ENCODE peak calls at places on chromosomes 5 and 9, in six cellular contexts. S, G, L, R, H and N are unnamed samples.

GRCh38 chr5:179805529-179806249 is 977 bp downstream of the MGAT4B start:
- DNase-seq in S (no peak), G (no peak), L (no peak), R (no peak), H (peak; percentile 57), N (peak; percentile 66)

GRCh38 chr9:35237303-35237702 is 75.5 kb downstream of the UNC13B start:
- DNase-seq in S (no peak), G (no peak), L (peak; percentile 87), R (no peak), H (no peak), N (peak; percentile 10)

GRCh38 chr9:16191691-16192402 is 639.0 kb downstream of the CCDC171 start:
- DNase-seq in S (peak; percentile 70), G (no peak), L (no peak), R (peak; percentile 38), H (peak; percentile 69), N (peak; percentile 57)

GRCh38 chr5:163089233-163089632 is 348.2 kb upstream of the CCNG1 start:
- DNase-seq in S (no peak), G (no peak), L (no peak), R (no peak), H (no peak), N (no peak)

GRCh38 chr5:96709152-96709821 is 47.1 kb downstream of the CAST start:
- DNase-seq in S (peak; percentile 68), G (no peak), L (no peak), R (no peak), H (no peak), N (peak; percentile 49)

GRCh38 chr9:132846918-132847515 is 31.1 kb downstream of the AK8 start:
- DNase-seq in S (no peak), G (no peak), L (no peak), R (no peak), H (no peak), N (no peak)

GRCh38 chr5:150215978-150216944 is 26.4 kb downstream of the SLC6A7 start:
- DNase-seq in S (no peak), G (no peak), L (no peak), R (no peak), H (no peak), N (no peak)

GRCh38 chr5:30392897-30393296 is 800.6 kb upstream of the CDH6 start:
- DNase-seq in S (no peak), G (no peak), L (no peak), R (no peak), H (no peak), N (no peak)

GRCh38 chr5:1527533-1528205 is 3.9 kb upstream of the LPCAT1 start:
- DNase-seq in S (no peak), G (no peak), L (no peak), R (no peak), H (no peak), N (no peak)

GRCh38 chr5:581941-582340 is 30.2 kb upstream of the CEP72 start:
- DNase-seq in S (no peak), G (no peak), L (no peak), R (no peak), H (no peak), N (no peak)

GRCh38 chr9:82789155-82789824 is 273.7 kb downstream of the RASEF start:
- DNase-seq in S (no peak), G (no peak), L (no peak), R (no peak), H (no peak), N (no peak)

GRCh38 chr9:33151007-33151557 is 16.1 kb downstream of the B4GALT1 start:
- DNase-seq in S (peak; percentile 94), G (no peak), L (peak; percentile 86), R (no peak), H (no peak), N (peak; percentile 76)

GRCh38 chr9:6417186-6417585 is 4.2 kb downstream of the UHRF2 start:
- DNase-seq in S (no peak), G (no peak), L (no peak), R (no peak), H (no peak), N (peak; percentile 32)

GRCh38 chr5:139488269-139488668 is 5.7 kb upstream of the STING1 start:
- DNase-seq in S (no peak), G (no peak), L (no peak), R (no peak), H (no peak), N (no peak)

GRCh38 chr5:69078921-69079537 is 14.8 kb upstream of the SLC30A5 start:
- DNase-seq in S (no peak), G (no peak), L (no peak), R (no peak), H (no peak), N (no peak)

GRCh38 chr5:54445691-54446090 is 9.8 kb upstream of the HSPB3 start:
- DNase-seq in S (no peak), G (no peak), L (no peak), R (no peak), H (no peak), N (no peak)

GRCh38 chr5:111649516-111649915 is 107.5 kb downstream of the NREP start:
- DNase-seq in S (peak; percentile 7), G (no peak), L (no peak), R (no peak), H (no peak), N (no peak)

GRCh38 chr9:124857533-124858162 is 4.1 kb downstream of the RPL35 start:
- DNase-seq in S (no peak), G (no peak), L (no peak), R (no peak), H (no peak), N (no peak)

GRCh38 chr9:93684806-93685553 is 108.6 kb downstream of the PHF2 start:
- DNase-seq in S (no peak), G (no peak), L (no peak), R (no peak), H (no peak), N (no peak)

GRCh38 chr9:93808115-93809029 is 146.8 kb downstream of the BARX1 start:
- DNase-seq in S (no peak), G (no peak), L (no peak), R (no peak), H (no peak), N (no peak)

GRCh38 chr9:19894975-19895374 is 106.1 kb upstream of the SLC24A2 start:
- DNase-seq in S (peak; percentile 43), G (no peak), L (no peak), R (no peak), H (no peak), N (no peak)

GRCh38 chr5:59206132-59206581 is 623.3 kb downstream of the RAB3C start:
- DNase-seq in S (peak; percentile 35), G (no peak), L (no peak), R (no peak), H (no peak), N (no peak)

GRCh38 chr5:91928751-91929521 is 545.8 kb upstream of the ARRDC3 start:
- DNase-seq in S (no peak), G (no peak), L (no peak), R (no peak), H (no peak), N (no peak)

GRCh38 chr5:72301557-72301956 is 18.5 kb downstream of the MRPS27 start:
- DNase-seq in S (no peak), G (no peak), L (no peak), R (no peak), H (no peak), N (no peak)

GRCh38 chr5:156850206-156850751 is at the start of gene PPP1R2B:
- DNase-seq in S (no peak), G (no peak), L (no peak), R (no peak), H (no peak), N (no peak)

GRCh38 chr5:2261002-2261703 is 378.4 kb upstream of the IRX4 start:
- DNase-seq in S (no peak), G (no peak), L (no peak), R (no peak), H (no peak), N (no peak)

GRCh38 chr5:132083065-132083678 is 9.6 kb downstream of the CSF2 start:
- DNase-seq in S (no peak), G (no peak), L (no peak), R (peak; percentile 51), H (peak; percentile 77), N (no peak)

GRCh38 chr5:158013939-158014338 is 155.0 kb upstream of the CLINT1 start:
- DNase-seq in S (peak; percentile 41), G (no peak), L (no peak), R (no peak), H (peak; percentile 5), N (no peak)

GRCh38 chr5:180639743-180640300 is 9.6 kb downstream of the FLT4 start:
- DNase-seq in S (no peak), G (no peak), L (no peak), R (no peak), H (no peak), N (no peak)

GRCh38 chr5:92613546-92613945 is 967.5 kb downstream of the NR2F1-AS1 start:
- DNase-seq in S (no peak), G (no peak), L (no peak), R (no peak), H (no peak), N (no peak)

GRCh38 chr9:86470326-86470725 is 116.1 kb upstream of the TUT7 start:
- DNase-seq in S (peak; percentile 76), G (no peak), L (no peak), R (no peak), H (no peak), N (no peak)

GRCh38 chr5:147481857-147482256 is 28.0 kb downstream of the DPYSL3 start:
- DNase-seq in S (peak; percentile 53), G (no peak), L (no peak), R (no peak), H (no peak), N (no peak)

GRCh38 chr9:113844466-113844865 is 31.6 kb upstream of the ZNF618 start:
- DNase-seq in S (peak; percentile 15), G (no peak), L (no peak), R (no peak), H (no peak), N (no peak)

GRCh38 chr5:113909782-113910181 is 396.3 kb downstream of the YTHDC2 start:
- DNase-seq in S (no peak), G (no peak), L (no peak), R (no peak), H (no peak), N (no peak)

GRCh38 chr9:133002147-133003070 is 23.9 kb downstream of the GFI1B start:
- DNase-seq in S (no peak), G (no peak), L (peak; percentile 84), R (no peak), H (no peak), N (no peak)

GRCh38 chr9:125189011-125189360 is 617 bp downstream of the PPP6C start:
- DNase-seq in S (no peak), G (no peak), L (no peak), R (peak; percentile 19), H (peak; percentile 53), N (peak; percentile 65)

GRCh38 chr9:94922098-94922607 is 195.7 kb downstream of the AOPEP start:
- DNase-seq in S (no peak), G (no peak), L (no peak), R (no peak), H (no peak), N (no peak)

GRCh38 chr5:140418862-140419520 is 17.4 kb downstream of the ANKHD1 start:
- DNase-seq in S (no peak), G (no peak), L (no peak), R (no peak), H (no peak), N (no peak)